ENCODE peak calls at places on chromosomes 11 and 22, in nine cellular contexts. G is effector memory CD8-positive, alpha-beta T cell; T is hepatocyte; D is Ammon's horn; O is T follicular helper cell; R is GM10248; H is activated effector memory CD4-positive, alpha-beta T cell treated with anti-CD3 and anti-CD28 coated beads, Interleukin-2, amount 50 U/mL, for 16 hours; M is activated naive CD4-positive, alpha-beta T cell treated with anti-CD3 and anti-CD28 coated beads for 36 hours; Y is kidney. B is an unnamed sample.

GRCh38 chr22:41482319-41482935 is 13.5 kb downstream of the ACO2 start:
- DNase-seq in G (no peak), T (no peak), D (no peak), O (no peak), R (peak), H (no peak), M (no peak), Y (no peak), B (no peak)

GRCh38 chr11:38460901-38461300 is 1862.9 kb upstream of the RAG2 start:
- DNase-seq in G (no peak), T (peak), D (no peak), O (no peak), R (no peak), H (no peak), M (no peak), Y (no peak), B (no peak)

GRCh38 chr11:131979364-131979763 is 608.9 kb downstream of the NTM start:
- DNase-seq in G (no peak), T (no peak), D (no peak), O (no peak), R (no peak), H (no peak), M (no peak), Y (no peak), B (no peak)

GRCh38 chr11:2383823-2384722 is 7.0 kb downstream of the CD81 start:
- DNase-seq in G (peak), T (no peak), D (peak), O (peak), R (peak), H (no peak), M (no peak), Y (peak), B (peak)

GRCh38 chr11:94784884-94785283 is 16.7 kb downstream of the AMOTL1 start:
- DNase-seq in G (no peak), T (no peak), D (no peak), O (no peak), R (no peak), H (no peak), M (no peak), Y (no peak), B (no peak)

GRCh38 chr11:90218606-90219005 is 4.2 kb downstream of the CHORDC1 start:
- DNase-seq in G (no peak), T (no peak), D (no peak), O (no peak), R (no peak), H (no peak), M (peak), Y (peak), B (no peak)

GRCh38 chr11:113960702-113961330 is 14.1 kb upstream of the HTR3A start:
- DNase-seq in G (no peak), T (no peak), D (no peak), O (no peak), R (no peak), H (no peak), M (no peak), Y (no peak), B (no peak)

GRCh38 chr22:21961886-21962654 is 9.4 kb upstream of the PPM1F start:
- DNase-seq in G (no peak), T (no peak), D (no peak), O (no peak), R (no peak), H (no peak), M (no peak), Y (no peak), B (no peak)

GRCh38 chr22:49956914-49957825 is 3.4 kb upstream of the PIM3 start:
- DNase-seq in G (no peak), T (no peak), D (no peak), O (no peak), R (no peak), H (no peak), M (no peak), Y (peak), B (no peak)

B was measured in CD4-positive, CD25-positive, alpha-beta regulatory T cell.